ENCODE peak calls at places on chromosomes 5 and 9, in nine cellular contexts. G, T, J, S, V, E, Y, R and P are unnamed samples.

GRCh38 chr5:174667526-174667925 is 56.9 kb upstream of the MSX2 start:
- DNase-seq in S (no peak), J (no peak), E (no peak), G (no peak), V (no peak), Y (no peak), R (no peak), T (no peak), P (no peak)

GRCh38 chr5:3103241-3103855 is 351.9 kb upstream of the IRX2 start:
- DNase-seq in R (no peak), J (peak), G (no peak), E (no peak), V (no peak), S (no peak), T (no peak), Y (no peak), P (no peak)

GRCh38 chr9:107999890-108000289 is 510.3 kb upstream of the KLF4 start:
- DNase-seq in G (no peak), R (no peak), E (no peak), V (no peak), S (no peak), T (no peak), Y (no peak), J (no peak), P (no peak)

GRCh38 chr5:120447706-120448239 is 16.3 kb upstream of the PRR16 start:
- DNase-seq in Y (no peak), G (no peak), E (no peak), J (no peak), V (no peak), T (no peak), R (no peak), S (no peak), P (no peak)

GRCh38 chr5:134504629-134505300 is 20.7 kb upstream of the JADE2 start:
- DNase-seq in T (no peak), G (no peak), Y (no peak), J (no peak), S (no peak), E (no peak), V (no peak), R (no peak), P (no peak)

GRCh38 chr5:14440598-14441401 is 140.8 kb upstream of the OTULINL start:
- DNase-seq in R (no peak), V (no peak), T (peak), Y (no peak), J (peak), G (no peak), S (no peak), E (no peak), P (no peak)

GRCh38 chr9:3783156-3783555 is 257.4 kb upstream of the RFX3 start:
- DNase-seq in R (no peak), J (no peak), G (no peak), E (no peak), S (no peak), T (no peak), V (no peak), Y (no peak), P (no peak)

GRCh38 chr5:157030692-157031091 is 28.2 kb downstream of the HAVCR1 start:
- DNase-seq in T (no peak), R (no peak), J (no peak), Y (no peak), S (no peak), V (no peak), G (no peak), E (no peak), P (no peak)

GRCh38 chr9:92650839-92651621 is 18.9 kb downstream of the IPPK start:
- DNase-seq in G (no peak), V (no peak), T (no peak), E (no peak), J (peak), R (no peak), Y (no peak), S (no peak), P (no peak)

GRCh38 chr9:33132249-33132772 is 34.8 kb downstream of the B4GALT1 start:
- DNase-seq in R (peak), E (no peak), S (no peak), T (no peak), V (no peak), J (no peak), Y (no peak), G (no peak), P (no peak)

GRCh38 chr5:93360436-93361100 is 220.5 kb downstream of the NR2F1-AS1 start:
- DNase-seq in R (no peak), E (no peak), S (no peak), V (no peak), T (no peak), Y (no peak), G (no peak), J (no peak), P (no peak)

GRCh38 chr5:7856855-7857254 is 5.9 kb upstream of the CFAP90 start:
- DNase-seq in J (no peak), S (peak), E (no peak), G (no peak), Y (no peak), T (peak), R (peak), V (no peak), P (peak)